ENCODE peak calls at places on chromosomes 5 and 9, in five cellular contexts. N, B, T, F and C are unnamed samples.

GRCh38 chr9:87599901-87600610 is 102.4 kb downstream of the DAPK1 start:
- DNase-seq in B (no peak), T (no peak), N (peak), F (no peak), C (no peak)

GRCh38 chr5:40939753-40940152 is 30.5 kb downstream of the C7 start:
- DNase-seq in F (no peak), B (no peak), N (no peak), T (no peak), C (no peak)

GRCh38 chr9:93906182-93906880 is 48.8 kb downstream of the BARX1 start:
- DNase-seq in N (no peak), F (no peak), B (no peak), T (peak), C (peak)

GRCh38 chr5:102755691-102756371 is 726 bp downstream of the PAM start:
- DNase-seq in T (peak), B (peak), F (peak), N (peak), C (peak)

GRCh38 chr9:36091028-36091953 is 45.2 kb upstream of the GLIPR2 start:
- DNase-seq in N (peak), F (no peak), B (peak), T (no peak), C (no peak)

GRCh38 chr5:83564069-83564749 is 92.7 kb downstream of the VCAN start:
- DNase-seq in B (no peak), T (no peak), F (no peak), N (no peak), C (no peak)

GRCh38 chr5:52693279-52693678 is 94.4 kb upstream of the ITGA1 start:
- DNase-seq in T (no peak), F (no peak), B (no peak), N (peak), C (peak)

GRCh38 chr9:113973963-113974413 is 97.9 kb downstream of the ZNF618 start:
- DNase-seq in T (no peak), B (no peak), F (no peak), N (no peak), C (no peak)

GRCh38 chr5:9335754-9336495 is 209.9 kb downstream of the SEMA5A start:
- DNase-seq in F (no peak), N (no peak), B (no peak), T (no peak), C (no peak)

DNA sequence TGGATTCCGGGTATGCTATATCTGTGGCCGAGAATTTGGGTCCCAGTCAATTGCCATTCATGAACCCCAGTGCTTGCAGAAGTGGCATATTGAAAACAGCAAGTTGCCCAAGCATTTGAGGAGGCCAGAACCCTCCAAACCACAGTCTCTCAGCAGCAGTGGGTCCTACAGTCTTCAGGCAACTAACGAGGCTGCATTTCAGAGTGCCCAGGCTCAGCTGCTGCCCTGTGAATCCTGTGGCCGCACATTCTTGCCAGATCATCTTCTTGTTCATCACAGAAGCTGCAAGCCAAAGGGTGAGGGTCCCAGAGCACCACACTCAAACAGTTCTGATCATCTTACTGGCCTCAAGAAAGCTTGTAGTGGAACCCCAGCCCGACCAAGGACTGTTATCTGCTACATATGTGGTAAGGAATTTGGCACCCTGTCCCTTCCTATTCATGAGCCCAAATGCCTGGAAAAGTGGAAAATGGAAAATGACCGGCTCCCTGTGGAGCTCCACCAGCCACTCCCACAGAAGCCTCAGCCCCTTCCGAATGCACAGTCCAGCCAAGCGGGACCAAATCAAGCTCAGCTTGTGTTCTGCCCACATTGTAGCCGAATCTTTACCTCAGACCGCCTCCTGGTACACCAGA is 23.0 kb downstream of the ZNF474 start:
- DNase-seq in T (peak), F (no peak), B (no peak), N (no peak), C (no peak)
- H3K4me3 ChIP-seq in T (no peak), F (no peak), B (no peak), N (no peak), C (no peak)

DNA sequence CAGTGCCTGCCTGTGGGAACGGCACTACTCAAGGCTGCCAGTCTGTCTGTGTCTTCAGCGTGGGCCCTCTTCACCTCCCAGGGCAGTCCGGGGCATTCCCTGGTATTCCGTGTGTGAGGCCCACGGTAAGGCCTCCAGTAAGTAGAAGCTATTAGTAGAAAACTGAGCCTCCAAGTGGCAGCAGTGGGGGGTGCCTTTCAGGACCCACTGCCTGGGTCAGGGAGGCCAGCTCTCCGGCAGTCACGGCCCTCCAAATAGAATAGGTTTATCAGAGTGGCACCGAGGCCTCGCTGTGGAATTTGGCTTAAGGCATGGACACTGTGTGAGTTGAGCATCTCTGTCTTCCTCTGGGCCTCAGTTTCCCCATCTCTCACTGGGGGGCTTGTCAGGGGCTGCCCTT is 23.1 kb downstream of the ADAMTSL2 start:
- DNase-seq in F (no peak), N (no peak), B (no peak), T (no peak), C (no peak)
- H3K4me3 ChIP-seq in F (no peak), N (no peak), B (no peak), T (no peak), C (no peak)

GRCh38 chr5:79689541-79690466 is at the start of gene CMYA5:
- DNase-seq in T (no peak), F (peak), N (peak), B (peak), C (peak)
- H3K4me3 ChIP-seq in T (peak), F (no peak), N (peak), B (peak), C (peak)

GRCh38 chr9:17230646-17231045 is 95.8 kb downstream of the CNTLN start:
- DNase-seq in N (no peak), B (no peak), T (no peak), F (no peak), C (no peak)

GRCh38 chr9:17236147-17236546 is 101.3 kb downstream of the CNTLN start:
- DNase-seq in T (no peak), B (no peak), F (no peak), N (no peak), C (no peak)
- H3K4me3 ChIP-seq in T (no peak), B (no peak), F (no peak), N (no peak), C (no peak)

DNA sequence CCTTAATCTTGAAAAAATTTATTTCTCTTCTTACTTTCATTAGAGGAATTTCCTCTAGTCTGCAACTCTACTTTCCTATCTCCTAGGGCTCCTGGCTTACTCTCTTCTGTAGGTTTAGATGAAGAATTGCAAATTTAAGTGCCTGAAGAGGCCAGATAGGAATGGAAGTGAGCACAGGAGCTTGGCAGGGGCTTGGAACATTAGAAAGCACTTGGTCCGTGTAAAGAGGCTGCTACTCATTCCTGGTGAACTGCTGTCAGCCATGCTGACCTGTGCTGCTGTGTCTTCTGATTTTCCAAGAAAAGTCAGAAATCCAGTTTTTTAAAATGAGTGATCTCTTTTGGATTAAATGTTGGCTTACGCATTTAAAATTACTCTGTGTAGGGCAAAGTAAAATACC is 210.9 kb upstream of the CLINT1 start:
- DNase-seq in T (no peak), F (no peak), N (no peak), B (no peak), C (no peak)
- H3K4me3 ChIP-seq in T (no peak), F (no peak), N (no peak), B (no peak), C (no peak)